ENCODE peak calls at places on chromosomes 4 and X, in four cellular contexts. D, V, A and Z are unnamed samples.

GRCh38 chr4:170008376-170008775 is 17.8 kb downstream of the MFAP3L start:
- DNase-seq in D (peak), V (no peak), A (no peak), Z (no peak)

GRCh38 chr4:23455482-23455881 is 434.4 kb downstream of the PPARGC1A start:
- DNase-seq in D (no peak), V (peak), A (no peak), Z (no peak)

GRCh38 chrX:57596109-57596870 is 4.5 kb downstream of the ZXDB start:
- DNase-seq in D (no peak), V (no peak), A (no peak), Z (no peak)

GRCh38 chr4:39814403-39815185 is 116.7 kb downstream of the UBE2K start:
- DNase-seq in D (peak), V (peak), A (no peak), Z (no peak)

GRCh38 chr4:156390599-156391296 is 437.1 kb upstream of the CTSO start:
- DNase-seq in D (peak), V (peak), A (no peak), Z (no peak)

GRCh38 chr4:11685481-11685880 is 256.8 kb upstream of the HS3ST1 start:
- DNase-seq in D (no peak), V (no peak), A (no peak), Z (no peak)

GRCh38 chr4:33566649-33567048 is 2677.7 kb downstream of the ARAP2 start:
- DNase-seq in D (no peak), V (no peak), A (no peak), Z (no peak)

GRCh38 chr4:156969136-156969535 is 2.5 kb downstream of the PDGFC start:
- DNase-seq in D (peak), V (no peak), A (no peak), Z (no peak)

GRCh38 chr4:184899261-184900134 is 73.7 kb upstream of the ACSL1 start:
- DNase-seq in D (peak), V (no peak), A (no peak), Z (no peak)

GRCh38 chr4:4919926-4920325 is 60.5 kb downstream of the MSX1 start:
- DNase-seq in D (peak), V (no peak), A (no peak), Z (no peak)

GRCh38 chrX:3713225-3713936 is at the start of gene PRKX:
- DNase-seq in D (peak), V (peak), A (peak), Z (no peak)

GRCh38 chr4:90727938-90728337 is 600.7 kb downstream of the CCSER1 start:
- DNase-seq in D (no peak), V (peak), A (no peak), Z (no peak)

GRCh38 chrX:124337916-124338315 is 5.5 kb downstream of the TEX13D start:
- DNase-seq in D (no peak), V (no peak), A (no peak), Z (no peak)
- TF ChIP-seq CTCF in D (no peak), V (no peak), A (no peak), Z (no peak)

DNA sequence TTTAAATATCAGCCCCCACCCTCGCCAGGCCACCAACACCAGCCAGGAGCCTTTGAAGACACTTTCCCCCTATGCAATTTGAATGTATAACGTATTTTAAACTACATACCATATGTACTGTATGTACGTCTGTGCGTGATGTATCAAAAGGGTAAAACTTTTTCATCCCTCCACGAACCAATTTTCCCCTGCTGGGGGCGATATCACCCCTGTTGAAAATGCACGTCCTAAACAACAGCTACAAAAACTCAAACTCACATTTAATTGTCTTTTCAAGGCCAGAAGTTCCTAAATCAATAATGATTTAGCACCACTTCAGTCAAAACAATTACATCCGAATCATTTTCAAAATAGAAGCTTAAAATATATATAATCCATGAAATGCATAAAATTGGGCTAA is 1.4 kb downstream of the VEGFD start:
- DNase-seq in D (peak), V (no peak), A (peak), Z (no peak)
- TF ChIP-seq CTCF in D (no peak), V (no peak), A (no peak), Z (no peak)

GRCh38 chrX:149370097-149370496 is 135.0 kb downstream of the IDS start:
- DNase-seq in D (no peak), V (no peak), A (no peak), Z (no peak)

GRCh38 chrX:149365552-149365951 is 139.6 kb downstream of the IDS start:
- DNase-seq in D (no peak), V (no peak), A (no peak), Z (no peak)

GRCh38 chrX:149365061-149365460 is 140.0 kb downstream of the IDS start:
- DNase-seq in D (no peak), V (no peak), A (no peak), Z (no peak)
- TF ChIP-seq CTCF in D (no peak), V (no peak), A (no peak), Z (no peak)

GRCh38 chr4:165106518-165106917 is 6.1 kb downstream of the TMEM192 start:
- DNase-seq in D (no peak), V (no peak), A (no peak), Z (no peak)

GRCh38 chr4:165111906-165112257 is 778 bp downstream of the TMEM192 start:
- DNase-seq in D (no peak), V (no peak), A (no peak), Z (no peak)

GRCh38 chr4:165115301-165115700 is 2.6 kb upstream of the TMEM192 start:
- DNase-seq in D (no peak), V (no peak), A (no peak), Z (no peak)

GRCh38 chr4:165118256-165118909 is 5.7 kb upstream of the TMEM192 start:
- DNase-seq in D (no peak), V (no peak), A (no peak), Z (no peak)

DNA sequence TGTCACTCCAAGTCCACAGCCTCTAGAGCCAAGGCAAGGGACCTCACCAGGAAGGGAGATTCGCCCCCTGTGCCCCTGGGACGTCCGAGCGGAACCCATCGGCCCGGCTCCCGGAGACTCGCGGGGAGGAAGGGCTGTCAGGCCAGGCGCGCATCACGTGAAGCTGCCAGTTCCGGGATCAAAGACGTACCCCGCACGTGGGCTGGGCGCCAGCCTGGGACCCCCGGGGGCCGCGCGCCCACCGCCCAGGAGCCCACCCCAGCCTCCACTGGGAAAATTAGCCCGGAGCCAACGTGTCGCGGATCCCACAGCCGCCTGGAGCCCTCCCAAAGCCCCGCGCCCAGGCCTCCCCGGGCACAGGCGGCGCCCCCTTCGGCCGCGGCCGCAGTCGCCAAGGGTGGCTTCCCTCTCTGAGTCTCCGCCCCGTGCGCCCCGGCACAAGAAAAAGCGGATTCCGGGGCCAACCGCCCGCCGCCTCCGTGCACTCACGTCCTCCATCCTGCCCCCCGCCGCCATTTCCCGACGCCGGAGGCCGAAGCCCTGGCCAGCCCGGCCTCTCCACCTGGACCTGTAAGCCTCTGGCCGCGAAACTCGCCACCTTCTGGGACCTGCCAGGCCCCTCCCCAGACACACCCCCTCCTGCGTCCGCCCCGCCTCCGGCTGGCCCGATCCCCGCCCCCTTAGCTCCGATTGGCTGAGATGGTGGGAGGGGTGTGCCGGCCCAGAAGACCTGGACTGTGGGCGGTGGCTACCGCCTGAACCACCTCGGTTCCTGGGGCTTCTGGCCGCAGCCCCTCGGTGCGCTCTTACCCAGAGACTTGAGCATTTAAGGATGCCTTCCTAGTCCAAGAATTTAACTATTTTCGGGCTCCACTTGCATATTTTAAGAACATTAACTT is at the start of gene TMEM192:
- DNase-seq in D (peak), V (peak), A (peak), Z (peak)
- TF ChIP-seq CTCF in D (peak), V (peak), A (no peak), Z (no peak)

DNA sequence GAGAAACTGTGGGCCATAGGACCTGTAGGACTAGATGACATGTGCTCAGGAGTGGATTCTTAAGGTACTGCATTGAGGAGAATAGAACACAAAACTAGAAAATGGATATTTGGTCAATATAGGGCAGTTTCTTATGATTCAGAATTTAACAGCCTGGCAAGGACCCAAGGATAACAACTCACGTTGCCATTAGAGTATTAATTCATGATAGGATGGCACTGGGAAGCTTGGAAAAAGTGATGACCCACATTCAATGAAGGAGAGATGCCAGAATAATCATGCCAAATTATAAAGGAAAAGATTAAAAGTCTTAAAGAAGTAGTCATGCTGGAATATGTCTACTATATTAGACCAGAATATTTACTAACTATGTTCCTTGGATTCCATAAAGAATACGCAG is 594.5 kb downstream of the ANKRD50 start:
- DNase-seq in D (peak), V (no peak), A (no peak), Z (no peak)
- TF ChIP-seq CTCF in D (no peak), V (no peak), A (no peak), Z (no peak)

DNA sequence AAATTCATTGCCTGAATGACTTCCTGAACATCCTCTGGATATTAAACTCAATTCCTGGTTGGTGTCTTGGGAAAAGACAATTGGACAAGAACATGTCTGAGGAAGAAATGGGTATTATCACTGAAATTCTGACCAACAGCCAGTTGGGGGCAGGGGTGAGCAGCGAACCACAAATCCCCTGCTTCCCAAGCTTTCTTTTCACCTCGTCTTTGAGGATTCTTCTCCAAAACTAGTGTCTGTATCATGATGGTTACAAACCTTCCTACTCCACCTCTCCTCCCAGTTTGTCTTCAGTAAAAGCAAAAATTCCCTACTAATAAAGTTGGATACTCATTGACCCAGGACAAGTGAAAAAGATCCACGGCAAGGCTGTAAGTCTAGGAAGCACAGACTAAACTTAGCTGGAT is 48.3 kb upstream of the WDR1 start:
- DNase-seq in D (peak), V (peak), A (peak), Z (no peak)
- TF ChIP-seq CTCF in D (peak), V (peak), A (peak), Z (no peak)

GRCh38 chr4:17562157-17562556 is 14.8 kb upstream of the LAP3 start:
- DNase-seq in D (no peak), V (no peak), A (no peak), Z (no peak)
- TF ChIP-seq CTCF in D (no peak), V (no peak), A (no peak), Z (no peak)

DNA sequence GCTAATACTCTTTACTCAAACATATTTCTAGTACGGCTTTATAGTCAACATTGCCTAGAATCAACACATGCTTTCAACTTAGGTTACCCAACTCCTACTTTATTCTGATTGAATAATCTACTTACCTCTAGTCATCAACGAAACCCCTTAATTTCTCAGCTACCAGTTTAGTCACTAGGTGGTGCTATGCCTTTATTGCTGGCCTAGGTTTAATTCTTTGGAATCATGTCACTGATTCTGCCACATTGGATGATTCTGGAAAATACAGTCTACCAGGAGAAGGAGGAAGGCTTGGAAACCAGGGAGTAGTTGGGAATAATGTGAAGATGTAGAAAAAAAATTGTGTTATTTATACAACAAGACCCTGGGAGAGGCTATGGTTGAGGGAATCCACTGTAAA is 167.7 kb downstream of the DCAF12L2 start:
- DNase-seq in D (no peak), V (no peak), A (no peak), Z (no peak)
- TF ChIP-seq CTCF in D (no peak), V (no peak), A (peak), Z (no peak)

GRCh38 chr4:14726441-14727405 is 275.6 kb upstream of the CPEB2 start:
- DNase-seq in D (peak), V (peak), A (no peak), Z (no peak)
- TF ChIP-seq CTCF in D (no peak), V (no peak), A (no peak), Z (no peak)